ENCODE peak calls at places on chromosomes 7 and 10, in nine cellular contexts. V is H9, A is Calu3, I is lower lobe of right lung, W is heart right ventricle, N is IMR-90, M is foreskin fibroblast, R is kidney, D is AG09309. H is an unnamed sample.

GRCh38 chr7:70583965-70584883 is 547.7 kb upstream of the GALNT17 start:
- DNase-seq in V (no peak), A (no peak), I (no peak), W (no peak), N (no peak), M (no peak), R (no peak), D (no peak), H (no peak)

GRCh38 chr7:22572937-22573336 is 72.9 kb upstream of the STEAP1B start:
- DNase-seq in V (no peak), A (peak), I (no peak), W (no peak), N (peak), M (peak), R (no peak), D (peak), H (no peak)

GRCh38 chr7:75814407-75814947 is 871 bp upstream of the CCL24 start:
- DNase-seq in V (no peak), A (no peak), I (no peak), W (no peak), N (peak), M (peak), R (no peak), D (no peak), H (no peak)

GRCh38 chr7:10284001-10284400 is 689.7 kb upstream of the PHF14 start:
- DNase-seq in V (no peak), A (no peak), I (no peak), W (no peak), N (no peak), M (no peak), R (no peak), D (no peak), H (no peak)

GRCh38 chr7:130891254-130892094 is 157.5 kb upstream of the KLF14 start:
- DNase-seq in V (no peak), A (no peak), I (peak), W (peak), N (peak), M (peak), R (peak), D (peak), H (no peak)

GRCh38 chr7:42856605-42856987 is 55.3 kb downstream of the C7orf25 start:
- DNase-seq in V (no peak), A (no peak), I (no peak), W (no peak), N (no peak), M (no peak), R (no peak), D (no peak), H (no peak)

GRCh38 chr10:101845903-101846302 is 2.3 kb upstream of the KCNIP2 start:
- DNase-seq in V (no peak), A (no peak), I (peak), W (no peak), N (no peak), M (no peak), R (no peak), D (no peak), H (no peak)

GRCh38 chr10:2201534-2202104 is 464.3 kb upstream of the ADARB2 start:
- DNase-seq in V (peak), A (no peak), I (no peak), W (no peak), N (no peak), M (no peak), R (no peak), D (no peak), H (no peak)

GRCh38 chr10:22684707-22685106 is 29.7 kb downstream of the PIP4K2A start:
- DNase-seq in V (no peak), A (no peak), I (no peak), W (no peak), N (no peak), M (peak), R (no peak), D (no peak), H (no peak)

GRCh38 chr7:111796671-111797070 is 234.4 kb upstream of the IMMP2L start:
- DNase-seq in V (no peak), A (no peak), I (no peak), W (no peak), N (peak), M (peak), R (no peak), D (no peak), H (no peak)

GRCh38 chr10:126349676-126350075 is 38.6 kb downstream of the ADAM12 start:
- DNase-seq in V (no peak), A (no peak), I (no peak), W (no peak), N (no peak), M (no peak), R (no peak), D (no peak), H (no peak)

GRCh38 chr10:114239117-114239993 is at the start of gene VWA2:
- DNase-seq in V (peak), A (peak), I (peak), W (peak), N (no peak), M (no peak), R (peak), D (no peak), H (no peak)

GRCh38 chr10:11858093-11858492 is 34.9 kb downstream of the PROSER2 start:
- DNase-seq in V (no peak), A (no peak), I (no peak), W (no peak), N (no peak), M (no peak), R (no peak), D (no peak), H (no peak)

GRCh38 chr10:13365168-13365687 is 17.1 kb upstream of the SEPHS1 start:
- DNase-seq in V (no peak), A (no peak), I (no peak), W (no peak), N (no peak), M (no peak), R (no peak), D (no peak), H (no peak)

GRCh38 chr10:69807122-69807521 is 5.4 kb downstream of the COL13A1 start:
- DNase-seq in V (no peak), A (no peak), I (no peak), W (no peak), N (peak), M (peak), R (no peak), D (no peak), H (no peak)

GRCh38 chr10:68231106-68231901 is 609 bp downstream of the ATOH7 start:
- DNase-seq in V (peak), A (peak), I (peak), W (peak), N (peak), M (peak), R (peak), D (no peak), H (peak)

GRCh38 chr7:28984631-28985030 is 26.5 kb upstream of the TRIL start:
- DNase-seq in V (peak), A (peak), I (peak), W (peak), N (peak), M (peak), R (no peak), D (peak), H (no peak)

GRCh38 chr10:101601541-101601940 is 13.4 kb downstream of the DPCD start:
- DNase-seq in V (no peak), A (no peak), I (no peak), W (peak), N (no peak), M (no peak), R (peak), D (no peak), H (peak)

GRCh38 chr7:73363225-73364005 is 35.5 kb downstream of the FKBP6 start:
- DNase-seq in V (no peak), A (no peak), I (no peak), W (no peak), N (no peak), M (no peak), R (no peak), D (no peak), H (peak)

GRCh38 chr7:40516376-40516775 is 381.6 kb downstream of the SUGCT start:
- DNase-seq in V (no peak), A (no peak), I (no peak), W (no peak), N (peak), M (peak), R (no peak), D (no peak), H (no peak)

GRCh38 chr10:67239864-67240497 is 314.1 kb downstream of the LRRTM3 start:
- DNase-seq in V (no peak), A (no peak), I (no peak), W (no peak), N (no peak), M (no peak), R (no peak), D (no peak), H (no peak)

GRCh38 chr7:41973331-41973730 is 263.7 kb downstream of the GLI3 start:
- DNase-seq in V (no peak), A (no peak), I (no peak), W (no peak), N (no peak), M (no peak), R (no peak), D (no peak), H (no peak)

GRCh38 chr7:157893535-157894044 is 556.8 kb downstream of the DNAJB6 start:
- DNase-seq in V (no peak), A (no peak), I (no peak), W (no peak), N (no peak), M (no peak), R (no peak), D (no peak), H (peak)

GRCh38 chr10:128835361-128835760 is 631.7 kb upstream of the MGMT start:
- DNase-seq in V (no peak), A (no peak), I (no peak), W (no peak), N (no peak), M (no peak), R (no peak), D (no peak), H (no peak)

GRCh38 chr7:101790566-101791293 is 26.7 kb upstream of the CUX1 start:
- DNase-seq in V (no peak), A (no peak), I (peak), W (no peak), N (no peak), M (no peak), R (no peak), D (no peak), H (peak)

GRCh38 chr10:36425140-36425797 is 700.1 kb upstream of the ANKRD30A start:
- DNase-seq in V (no peak), A (no peak), I (no peak), W (no peak), N (no peak), M (peak), R (no peak), D (no peak), H (no peak)

GRCh38 chr7:144408116-144408515 is 4.6 kb upstream of the NOBOX start:
- DNase-seq in V (no peak), A (no peak), I (no peak), W (no peak), N (no peak), M (no peak), R (no peak), D (no peak), H (no peak)

DNA sequence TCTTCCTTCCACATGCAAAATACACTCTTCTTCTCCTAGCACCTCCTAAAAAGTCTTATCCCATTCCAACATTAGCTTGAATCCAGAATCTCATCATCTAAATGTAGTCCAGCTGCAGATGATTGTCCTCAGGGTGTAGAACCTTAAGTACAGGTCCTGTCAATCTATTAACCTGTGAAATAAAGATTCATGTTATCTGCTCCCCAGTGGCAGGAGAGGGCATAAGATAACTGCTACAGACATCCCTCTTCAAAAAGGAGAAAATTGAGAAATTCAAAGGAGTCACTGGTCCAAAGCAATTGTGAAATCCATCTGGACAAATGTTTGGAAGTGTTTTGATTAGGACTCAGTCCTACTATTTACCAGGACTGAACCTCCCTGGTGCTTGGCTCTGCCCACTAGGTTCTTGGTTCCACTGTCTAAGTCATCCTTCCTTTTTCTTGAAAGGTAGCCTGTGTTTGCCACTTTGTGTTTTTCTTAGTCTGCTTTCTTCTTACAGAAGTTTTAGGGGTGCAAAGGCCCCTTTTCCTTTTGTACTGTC is 96.2 kb downstream of the ADD3 start:
- DNase-seq in V (no peak), A (no peak), I (no peak), W (no peak), N (no peak), M (peak), R (no peak), D (no peak), H (no peak)
- TF ChIP-seq CTCF in V (no peak), A (no peak), I (no peak), W (no peak), N (no peak), M (no peak), R (no peak), D (no peak), H (no peak)

GRCh38 chr7:136009488-136010079 is 32.4 kb upstream of the MTPN start:
- DNase-seq in V (no peak), A (peak), I (no peak), W (no peak), N (peak), M (peak), R (no peak), D (no peak), H (no peak)
- TF ChIP-seq CTCF in V (peak), A (peak), I (peak), W (peak), N (peak), M (peak), R (peak), D (peak), H (peak)

DNA sequence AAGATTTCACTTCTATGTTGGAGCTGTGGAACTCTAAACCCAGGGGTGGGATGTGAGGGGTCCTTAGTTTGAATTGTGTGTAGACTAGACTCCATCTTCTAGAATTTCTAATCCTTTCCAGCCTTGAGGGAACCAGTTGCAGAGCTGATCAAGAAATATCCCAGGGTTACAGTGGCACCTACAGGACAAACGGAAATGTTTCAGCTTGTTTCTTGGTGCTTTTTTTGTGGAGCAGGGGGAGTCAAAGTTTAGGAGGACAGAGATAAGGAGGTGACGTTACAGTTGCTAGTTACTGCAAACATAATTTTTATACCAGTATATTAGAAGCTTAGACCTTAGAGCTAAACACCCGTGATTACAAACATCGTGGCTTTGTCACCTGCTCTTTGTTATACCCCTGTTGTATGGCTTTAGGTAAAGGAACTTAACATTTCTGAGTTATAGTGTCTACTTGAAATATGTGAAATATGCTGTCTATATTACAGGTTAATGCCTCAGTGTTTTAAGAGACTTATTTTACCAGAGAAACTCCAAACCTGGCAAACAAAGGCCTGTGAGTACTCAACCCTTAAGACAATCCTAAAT is 84.5 kb upstream of the DYNC1I1 start:
- DNase-seq in V (no peak), A (peak), I (no peak), W (no peak), N (peak), M (peak), R (no peak), D (no peak), H (no peak)
- TF ChIP-seq CTCF in V (peak), A (no peak), I (peak), W (peak), N (peak), M (peak), R (peak), D (peak), H (peak)

DNA sequence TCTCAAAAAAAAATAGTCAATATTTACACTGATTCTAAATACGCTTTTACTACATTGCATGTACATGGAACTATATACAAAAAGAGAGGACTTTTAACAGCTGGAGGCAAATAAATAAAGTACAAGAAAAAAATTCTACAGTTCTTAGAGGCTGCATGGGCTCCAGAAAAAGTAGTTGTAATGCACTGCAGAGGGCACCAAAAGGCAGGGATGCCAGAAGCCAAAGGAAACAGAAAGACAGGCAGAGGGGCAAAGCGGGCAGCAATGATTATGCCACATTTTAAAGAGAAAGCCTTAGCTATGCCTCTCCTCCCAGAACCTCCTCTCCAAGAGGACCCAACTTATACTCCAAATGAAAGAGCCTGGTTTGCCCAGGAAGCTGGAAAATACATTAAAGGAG is 11.6 kb upstream of the ADCK2 start:
- DNase-seq in V (no peak), A (no peak), I (no peak), W (no peak), N (peak), M (peak), R (no peak), D (no peak), H (no peak)
- TF ChIP-seq CTCF in V (no peak), A (no peak), I (no peak), W (no peak), N (peak), M (no peak), R (peak), D (peak), H (peak)

GRCh38 chr10:132536241-132536963 is 1.2 kb upstream of the INPP5A start:
- DNase-seq in V (no peak), A (peak), I (peak), W (no peak), N (no peak), M (peak), R (peak), D (no peak), H (peak)
- TF ChIP-seq CTCF in V (no peak), A (no peak), I (no peak), W (no peak), N (no peak), M (no peak), R (no peak), D (no peak), H (no peak)

DNA sequence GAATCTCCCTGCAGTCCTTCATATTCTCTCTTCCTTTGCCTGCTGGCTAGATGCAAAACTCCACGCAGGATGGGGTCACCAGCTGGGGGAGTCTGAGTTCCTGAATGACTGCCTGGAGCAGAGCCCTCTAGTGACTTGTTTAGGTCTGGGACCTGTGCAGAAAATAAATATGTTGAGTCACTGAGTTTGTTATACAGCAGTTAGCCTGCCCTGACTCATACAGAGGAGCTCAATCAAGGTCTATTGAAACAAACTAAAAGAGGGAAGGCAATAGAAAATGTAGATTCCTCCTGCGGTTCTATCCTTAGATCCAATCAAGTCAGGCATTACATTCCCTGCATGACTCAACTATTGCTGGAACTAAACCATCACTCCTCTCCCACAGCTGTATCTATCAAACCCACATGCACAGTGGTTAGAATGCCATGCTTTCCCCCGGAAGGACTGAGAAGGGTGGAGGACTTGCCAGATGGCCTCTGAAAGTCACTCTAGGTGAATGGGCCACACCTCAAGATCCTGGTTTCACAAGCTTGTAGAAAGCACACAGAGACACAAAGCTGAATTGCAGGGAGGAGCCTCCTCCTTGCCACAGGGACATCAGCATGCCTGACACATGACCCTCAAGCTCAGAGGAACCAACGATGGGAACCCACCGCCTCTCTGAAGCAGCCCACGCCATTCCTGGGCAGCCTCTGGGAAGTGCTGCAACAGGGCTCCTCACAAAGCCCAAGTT is 73.9 kb downstream of the SH3PXD2A start:
- DNase-seq in V (no peak), A (no peak), I (no peak), W (no peak), N (peak), M (peak), R (peak), D (peak), H (no peak)
- TF ChIP-seq CTCF in V (peak), A (no peak), I (no peak), W (no peak), N (peak), M (peak), R (no peak), D (peak), H (peak)

GRCh38 chr10:107011113-107011512 is 153.4 kb downstream of the SORCS1 start:
- DNase-seq in V (no peak), A (no peak), I (no peak), W (no peak), N (no peak), M (no peak), R (no peak), D (no peak), H (no peak)
- TF ChIP-seq CTCF in V (peak), A (no peak), I (peak), W (no peak), N (no peak), M (no peak), R (no peak), D (no peak), H (no peak)

H was measured in chondrocyte.